ENCODE peak calls at places on chromosomes 7 and 10, in ten cellular contexts. W, Y, P, M, X, D, C, Q, B and J are unnamed samples.

GRCh38 chr7:155322530-155322929 is 24.9 kb downstream of the INSIG1 start:
- DNase-seq in W (no peak), Y (no peak), P (no peak), M (no peak), X (no peak), D (no peak), C (no peak), Q (no peak), B (no peak), J (no peak)

GRCh38 chr10:62343000-62343399 is 31.2 kb upstream of the ZNF365 start:
- DNase-seq in W (no peak), Y (no peak), P (no peak), M (no peak), X (no peak), D (no peak), C (no peak), Q (no peak), B (no peak), J (no peak)

GRCh38 chr7:122038904-122039303 is 105.1 kb downstream of the AASS start:
- DNase-seq in W (no peak), Y (no peak), P (no peak), M (no peak), X (no peak), D (no peak), C (no peak), Q (no peak), B (no peak), J (no peak)

GRCh38 chr7:19080076-19080475 is 37.4 kb downstream of the TWIST1 start:
- DNase-seq in W (no peak), Y (no peak), P (no peak), M (no peak), X (no peak), D (peak; percentile 91), C (no peak), Q (peak; percentile 41), B (no peak), J (no peak)

GRCh38 chr10:91257310-91257709 is 36.8 kb downstream of the PCGF5 start:
- DNase-seq in W (no peak), Y (no peak), P (no peak), M (no peak), X (no peak), D (no peak), C (no peak), Q (no peak), B (no peak), J (no peak)

GRCh38 chr7:69439636-69440325 is 158.5 kb upstream of the AUTS2 start:
- DNase-seq in W (no peak), Y (no peak), P (no peak), M (no peak), X (no peak), D (no peak), C (no peak), Q (no peak), B (no peak), J (no peak)

GRCh38 chr10:44978570-44979280 is at the start of gene DEPP1:
- DNase-seq in W (no peak), Y (peak; percentile 64), P (peak; percentile 94), M (peak; percentile 84), X (no peak), D (peak; percentile 94), C (peak; percentile 96), Q (no peak), B (peak; percentile 82), J (no peak)

GRCh38 chr10:117237401-117237991 is 3.4 kb upstream of the SLC18A2 start:
- DNase-seq in W (no peak), Y (no peak), P (no peak), M (no peak), X (no peak), D (no peak), C (no peak), Q (no peak), B (no peak), J (no peak)

GRCh38 chr10:2023687-2024086 is 286.4 kb upstream of the ADARB2 start:
- DNase-seq in W (no peak), Y (no peak), P (no peak), M (no peak), X (no peak), D (no peak), C (no peak), Q (no peak), B (no peak), J (no peak)

GRCh38 chr10:33723181-33723580 is 388.7 kb upstream of the NRP1 start:
- DNase-seq in W (no peak), Y (no peak), P (no peak), M (no peak), X (no peak), D (no peak), C (no peak), Q (no peak), B (no peak), J (no peak)

GRCh38 chr7:21365866-21366624 is 61.8 kb upstream of the SP4 start:
- DNase-seq in W (no peak), Y (no peak), P (no peak), M (no peak), X (no peak), D (no peak), C (no peak), Q (no peak), B (no peak), J (no peak)

GRCh38 chr7:103080923-103081322 is 6.0 kb downstream of the ARMC10 start:
- DNase-seq in W (no peak), Y (no peak), P (no peak), M (no peak), X (no peak), D (no peak), C (no peak), Q (no peak), B (no peak), J (no peak)

GRCh38 chr10:75894761-75895160 is 463.3 kb downstream of the LRMDA start:
- DNase-seq in W (no peak), Y (no peak), P (no peak), M (no peak), X (no peak), D (no peak), C (no peak), Q (no peak), B (no peak), J (no peak)

GRCh38 chr7:13880789-13881188 is 108.7 kb downstream of the ETV1 start:
- DNase-seq in W (no peak), Y (no peak), P (no peak), M (no peak), X (no peak), D (no peak), C (no peak), Q (no peak), B (no peak), J (no peak)

GRCh38 chr10:132455986-132456847 is 59.2 kb downstream of the PWWP2B start:
- DNase-seq in W (no peak), Y (no peak), P (no peak), M (no peak), X (no peak), D (no peak), C (no peak), Q (no peak), B (no peak), J (no peak)

GRCh38 chr7:30308392-30308791 is 24.0 kb downstream of the ZNRF2 start:
- DNase-seq in W (no peak), Y (no peak), P (no peak), M (peak; percentile 80), X (no peak), D (no peak), C (no peak), Q (no peak), B (no peak), J (no peak)

GRCh38 chr10:31340343-31340742 is 21.3 kb downstream of the ZEB1 start:
- DNase-seq in W (no peak), Y (no peak), P (no peak), M (peak; percentile 27), X (no peak), D (no peak), C (no peak), Q (no peak), B (no peak), J (no peak)

GRCh38 chr10:44033008-44033407 is 351.9 kb downstream of the CXCL12 start:
- DNase-seq in W (no peak), Y (no peak), P (no peak), M (no peak), X (no peak), D (no peak), C (no peak), Q (no peak), B (no peak), J (no peak)

GRCh38 chr10:122407375-122408125 is 33.0 kb downstream of the PLEKHA1 start:
- DNase-seq in W (peak; percentile 9), Y (no peak), P (no peak), M (no peak), X (peak; percentile 19), D (no peak), C (no peak), Q (no peak), B (no peak), J (no peak)

GRCh38 chr10:20839141-20839540 is 58.0 kb downstream of the NEBL start:
- DNase-seq in W (no peak), Y (no peak), P (no peak), M (no peak), X (no peak), D (no peak), C (no peak), Q (no peak), B (no peak), J (no peak)

GRCh38 chr7:51213618-51214017 is 103.0 kb downstream of the COBL start:
- DNase-seq in W (no peak), Y (no peak), P (no peak), M (no peak), X (no peak), D (no peak), C (no peak), Q (no peak), B (no peak), J (no peak)

GRCh38 chr10:49596493-49596809 is 13.7 kb upstream of the SLC18A3 start:
- DNase-seq in W (no peak), Y (no peak), P (no peak), M (no peak), X (no peak), D (no peak), C (no peak), Q (no peak), B (no peak), J (no peak)

GRCh38 chr7:85176197-85176596 is 10.7 kb downstream of the SEMA3D start:
- DNase-seq in W (no peak), Y (no peak), P (no peak), M (no peak), X (no peak), D (no peak), C (no peak), Q (no peak), B (no peak), J (no peak)